ENCODE peak calls at places on chromosome 1, in five cellular contexts. Y is heart right ventricle, L is body of pancreas, G is BE2C, P is BJ. A is an unnamed sample.
A peak's percentile ranks its signal among the peaks of the same experiment; 100 is the strongest.

GRCh38 chr1:175373786-175374623 is 181.4 kb upstream of the KIAA0040 start:
- DNase-seq in G (peak; percentile 60), Y (no peak), L (peak; percentile 53), P (no peak), A (peak; percentile 68)

GRCh38 chr1:222416001-222416791 is 131.7 kb downstream of the HHIPL2 start:
- DNase-seq in P (no peak), L (no peak), G (no peak), Y (no peak), A (no peak)

GRCh38 chr1:55198044-55198443 is 17.1 kb downstream of the USP24 start:
- DNase-seq in G (no peak), Y (no peak), L (no peak), P (no peak), A (no peak)

GRCh38 chr1:91697322-91698260 is 188.4 kb downstream of the TGFBR3 start:
- DNase-seq in G (no peak), P (no peak), L (no peak), Y (no peak), A (no peak)

GRCh38 chr1:164256456-164256855 is 302.5 kb upstream of the PBX1 start:
- DNase-seq in G (no peak), Y (no peak), P (no peak), L (no peak), A (no peak)

GRCh38 chr1:89261926-89262540 is 10.6 kb downstream of the GBP5 start:
- DNase-seq in P (no peak), G (no peak), Y (no peak), L (no peak), A (peak; percentile 26)

GRCh38 chr1:172320723-172321122 is 99.8 kb upstream of the C1orf105 start:
- DNase-seq in G (no peak), L (no peak), Y (no peak), P (peak; percentile 36), A (no peak)

GRCh38 chr1:74534241-74534640 is 21.8 kb upstream of the LRRC53 start:
- DNase-seq in P (peak; percentile 2), G (no peak), L (no peak), Y (no peak), A (no peak)

GRCh38 chr1:89884718-89885596 is 64.1 kb downstream of the LRRC8D start:
- DNase-seq in L (no peak), Y (no peak), P (no peak), G (no peak), A (no peak)

GRCh38 chr1:185244015-185244747 is 72.9 kb downstream of the IVNS1ABP start:
- DNase-seq in P (no peak), G (no peak), L (no peak), Y (no peak), A (no peak)

GRCh38 chr1:206803221-206803730 is 31.0 kb upstream of the IL10 start:
- DNase-seq in P (no peak), L (no peak), Y (no peak), G (peak; percentile 69), A (no peak)

GRCh38 chr1:245969274-245969673 is 537.8 kb downstream of the SMYD3 start:
- DNase-seq in P (peak; percentile 98), G (no peak), Y (no peak), L (no peak), A (no peak)

GRCh38 chr1:231162300-231162969 is 577 bp downstream of the TRIM67 start:
- DNase-seq in G (peak; percentile 72), P (no peak), Y (no peak), L (peak; percentile 52), A (peak; percentile 93)

GRCh38 chr1:31871703-31872102 is 55.9 kb upstream of the SPOCD1 start:
- DNase-seq in L (no peak), P (no peak), G (no peak), Y (no peak), A (no peak)

GRCh38 chr1:202163281-202164270 is 3.2 kb upstream of the PTPN7 start:
- DNase-seq in Y (no peak), G (no peak), P (no peak), L (no peak), A (peak; percentile 62)

GRCh38 chr1:208782186-208782585 is 538.0 kb upstream of the PLXNA2 start:
- DNase-seq in L (no peak), G (no peak), Y (no peak), P (no peak), A (no peak)

DNA sequence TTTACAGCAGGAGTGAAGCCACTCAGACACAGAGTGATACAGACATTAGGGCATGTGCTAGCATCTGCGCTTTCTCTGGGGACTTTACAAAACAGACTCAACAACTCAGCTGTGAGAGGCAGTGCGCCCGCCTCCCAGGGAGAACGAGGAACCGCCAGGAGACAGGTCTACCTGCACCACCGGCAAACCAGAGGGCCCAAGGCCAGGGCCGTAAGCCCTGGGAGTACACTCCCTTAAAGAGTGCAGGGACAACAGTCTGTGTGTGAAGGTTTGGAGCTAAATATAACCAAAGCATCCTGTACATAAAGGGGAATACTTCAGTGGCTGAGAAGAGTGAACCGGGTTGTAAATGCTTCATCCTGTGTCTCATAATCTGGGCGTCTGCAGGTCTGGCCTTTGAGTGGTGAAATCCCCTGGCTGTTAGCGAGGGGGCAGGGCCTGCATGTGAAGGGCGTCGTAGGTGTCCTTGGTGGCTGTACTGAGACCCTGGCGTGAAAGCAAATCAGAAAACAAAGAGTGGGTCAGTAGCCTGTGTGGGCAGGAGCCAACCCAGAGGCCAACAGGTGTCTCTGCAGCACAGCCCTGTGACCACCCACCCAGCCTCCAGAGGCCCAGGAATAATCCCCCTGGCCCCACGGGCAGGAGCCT is 86.9 kb downstream of the CD247 start:
- DNase-seq in G (no peak), P (no peak), L (no peak), Y (no peak), A (peak; percentile 62)
- H3K4me3 ChIP-seq in G (no peak overlapping the region), P (no peak overlapping the region), L (no peak overlapping the region), Y (no peak overlapping the region), A (no peak overlapping the region)

GRCh38 chr1:77990629-77991204 is 11.8 kb upstream of the FUBP1 start:
- DNase-seq in L (no peak), P (no peak), G (no peak), Y (no peak), A (no peak)
- H3K27me3 ChIP-seq in L (no peaks in the 10 kb centered on the region), P (no peaks in the 10 kb centered on the region), G (no peaks in the 10 kb centered on the region), Y (no peaks in the 10 kb centered on the region), A (no peaks in the 10 kb centered on the region)

GRCh38 chr1:228782662-228783414 is 47.6 kb downstream of the RHOU start:
- DNase-seq in Y (no peak), G (no peak), P (no peak), L (peak; percentile 62), A (no peak)
- H3K4me3 ChIP-seq in Y (no peak overlapping the region), G (no peak overlapping the region), P (no peak overlapping the region), L (no peak overlapping the region), A (no peak overlapping the region)

DNA sequence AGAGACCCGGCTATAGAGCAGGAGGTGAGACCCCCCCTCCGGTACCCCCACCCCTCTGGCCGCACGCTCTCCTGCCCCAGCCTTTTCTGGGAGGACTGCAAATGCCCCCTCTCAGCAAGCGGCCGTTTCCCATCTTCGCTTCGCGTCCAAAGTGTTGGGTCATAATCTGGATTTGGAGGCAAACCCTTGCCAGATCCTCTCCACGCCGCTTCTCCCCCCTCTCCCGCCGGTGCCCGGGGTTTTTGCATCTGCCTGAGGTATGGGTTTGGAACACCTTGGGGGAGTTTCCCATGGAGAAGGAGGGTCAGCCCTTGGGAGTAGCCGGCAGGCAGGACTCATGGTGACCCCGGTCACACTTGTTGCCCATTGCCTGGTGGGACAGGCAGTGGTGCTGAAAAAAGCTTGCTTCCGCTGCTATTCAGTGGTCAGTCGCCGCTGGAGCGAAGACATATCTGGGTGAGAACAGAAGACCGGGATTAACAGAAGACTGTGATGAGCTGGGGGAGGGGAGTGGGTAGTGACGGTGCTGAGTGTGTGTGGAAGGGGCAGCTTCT is 948 bp downstream of the KCNK2 start:
- DNase-seq in L (no peak), G (peak; percentile 4), Y (no peak), P (no peak), A (peak; percentile 22)
- H3K27me3 ChIP-seq in L (no peaks in the 10 kb centered on the region), G (peaks cover 66% of the 10 kb centered on the region), Y (peaks cover 62% of the 10 kb centered on the region), P (no peaks in the 10 kb centered on the region), A (peaks cover 79% of the 10 kb centered on the region)

GRCh38 chr1:44033756-44034155 is 2.5 kb upstream of the SLC6A9 start:
- DNase-seq in P (no peak), G (no peak), L (no peak), Y (no peak), A (peak; percentile 33)

GRCh38 chr1:44031051-44031899 is at the start of gene SLC6A9:
- DNase-seq in Y (peak; percentile 58), P (peak; percentile 56), G (peak; percentile 24), L (peak; percentile 68), A (peak; percentile 91)

GRCh38 chr1:44033041-44033575 is 1.8 kb upstream of the SLC6A9 start:
- DNase-seq in Y (no peak), P (no peak), L (no peak), G (no peak), A (no peak)

GRCh38 chr1:44030606-44031050 is 634 bp downstream of the SLC6A9 start:
- DNase-seq in Y (no peak), P (no peak), L (no peak), G (peak; percentile 66), A (peak; percentile 88)

GRCh38 chr1:44031900-44032817 is 897 bp upstream of the SLC6A9 start:
- DNase-seq in L (no peak), Y (no peak), P (no peak), G (no peak), A (peak; percentile 54)
- H3K4me3 ChIP-seq in L (no peak overlapping the region), Y (peak overlapping the region; percentile 68), P (no peak overlapping the region), G (no peak overlapping the region), A (peak overlapping the region; percentile 97)

GRCh38 chr1:47612816-47613215 is 175.0 kb downstream of the FOXD2 start:
- DNase-seq in L (no peak), P (no peak), Y (no peak), G (no peak), A (no peak)
- H3K27me3 ChIP-seq in L (no peaks in the 10 kb centered on the region), P (no peaks in the 10 kb centered on the region), Y (peaks cover 5% of the 10 kb centered on the region), G (no peaks in the 10 kb centered on the region), A (peaks cover 3% of the 10 kb centered on the region)

GRCh38 chr1:214289574-214290272 is 8.8 kb downstream of the SMYD2 start:
- DNase-seq in L (no peak), P (no peak), G (no peak), Y (no peak), A (peak; percentile 44)
- H3K4me3 ChIP-seq in L (no peak overlapping the region), P (no peak overlapping the region), G (no peak overlapping the region), Y (no peak overlapping the region), A (no peak overlapping the region)

GRCh38 chr1:36567601-36568341 is 85.1 kb upstream of the CSF3R start:
- DNase-seq in L (no peak), G (no peak), Y (no peak), P (no peak), A (no peak)
- H3K27me3 ChIP-seq in L (no peaks in the 10 kb centered on the region), G (no peaks in the 10 kb centered on the region), Y (peaks cover 39% of the 10 kb centered on the region), P (no peaks in the 10 kb centered on the region), A (peaks cover 2% of the 10 kb centered on the region)

A was measured in H7.